ENCODE peak calls at places on chromosomes 1 and 21, in nine cellular contexts. One of them, this sample, is unnamed.

GRCh38 chr1:19759740-19760089 is 40.0 kb downstream of the TMCO4 start:
- DNase-seq in AG10803: peak
- DNase-seq in activated CD4-positive, alpha-beta memory T cell treated with anti-CD3 and anti-CD28 coated beads for 36 hours: no peak
- DNase-seq in upper lobe of right lung: peak
- DNase-seq in GM06990: no peak
- DNase-seq in GM23338: no peak
- DNase-seq in stimulated activated CD8-positive, alpha-beta memory T cell treated with anti-CD3 and anti-CD28 coated beads, Interleukin-4, amount 100 ng/mL, for 1 hour: no peak
- DNase-seq in G401: no peak
- DNase-seq in occipital lobe: no peak
- DNase-seq in this sample: no peak

GRCh38 chr1:80217377-80217986 is 1211.0 kb upstream of the ADGRL4 start:
- DNase-seq in AG10803: peak
- DNase-seq in activated CD4-positive, alpha-beta memory T cell treated with anti-CD3 and anti-CD28 coated beads for 36 hours: no peak
- DNase-seq in upper lobe of right lung: no peak
- DNase-seq in GM06990: no peak
- DNase-seq in GM23338: peak
- DNase-seq in stimulated activated CD8-positive, alpha-beta memory T cell treated with anti-CD3 and anti-CD28 coated beads, Interleukin-4, amount 100 ng/mL, for 1 hour: no peak
- DNase-seq in G401: peak
- DNase-seq in occipital lobe: no peak
- DNase-seq in this sample: no peak

GRCh38 chr1:4603317-4604110 is 50.9 kb upstream of the AJAP1 start:
- DNase-seq in AG10803: no peak
- DNase-seq in activated CD4-positive, alpha-beta memory T cell treated with anti-CD3 and anti-CD28 coated beads for 36 hours: no peak
- DNase-seq in upper lobe of right lung: no peak
- DNase-seq in GM06990: no peak
- DNase-seq in GM23338: no peak
- DNase-seq in stimulated activated CD8-positive, alpha-beta memory T cell treated with anti-CD3 and anti-CD28 coated beads, Interleukin-4, amount 100 ng/mL, for 1 hour: no peak
- DNase-seq in G401: no peak
- DNase-seq in occipital lobe: peak
- DNase-seq in this sample: no peak

GRCh38 chr1:60463786-60464185 is 390.2 kb upstream of the C1orf87 start:
- DNase-seq in AG10803: no peak
- DNase-seq in activated CD4-positive, alpha-beta memory T cell treated with anti-CD3 and anti-CD28 coated beads for 36 hours: no peak
- DNase-seq in upper lobe of right lung: no peak
- DNase-seq in GM06990: no peak
- DNase-seq in GM23338: no peak
- DNase-seq in stimulated activated CD8-positive, alpha-beta memory T cell treated with anti-CD3 and anti-CD28 coated beads, Interleukin-4, amount 100 ng/mL, for 1 hour: no peak
- DNase-seq in G401: no peak
- DNase-seq in occipital lobe: no peak
- DNase-seq in this sample: no peak

GRCh38 chr1:21149862-21150432 is 26.8 kb downstream of the EIF4G3 start:
- DNase-seq in AG10803: peak
- DNase-seq in activated CD4-positive, alpha-beta memory T cell treated with anti-CD3 and anti-CD28 coated beads for 36 hours: no peak
- DNase-seq in upper lobe of right lung: no peak
- DNase-seq in GM06990: no peak
- DNase-seq in GM23338: peak
- DNase-seq in stimulated activated CD8-positive, alpha-beta memory T cell treated with anti-CD3 and anti-CD28 coated beads, Interleukin-4, amount 100 ng/mL, for 1 hour: no peak
- DNase-seq in G401: peak
- DNase-seq in occipital lobe: no peak
- DNase-seq in this sample: no peak

GRCh38 chr1:218611916-218612580 is 266.9 kb downstream of the TGFB2 start:
- DNase-seq in AG10803: no peak
- DNase-seq in activated CD4-positive, alpha-beta memory T cell treated with anti-CD3 and anti-CD28 coated beads for 36 hours: no peak
- DNase-seq in upper lobe of right lung: no peak
- DNase-seq in GM06990: no peak
- DNase-seq in GM23338: peak
- DNase-seq in stimulated activated CD8-positive, alpha-beta memory T cell treated with anti-CD3 and anti-CD28 coated beads, Interleukin-4, amount 100 ng/mL, for 1 hour: no peak
- DNase-seq in G401: no peak
- DNase-seq in occipital lobe: no peak
- DNase-seq in this sample: no peak

GRCh38 chr1:15767941-15768340 is 9.3 kb downstream of the FBLIM1 start:
- DNase-seq in AG10803: no peak
- DNase-seq in activated CD4-positive, alpha-beta memory T cell treated with anti-CD3 and anti-CD28 coated beads for 36 hours: no peak
- DNase-seq in upper lobe of right lung: no peak
- DNase-seq in GM06990: no peak
- DNase-seq in GM23338: no peak
- DNase-seq in stimulated activated CD8-positive, alpha-beta memory T cell treated with anti-CD3 and anti-CD28 coated beads, Interleukin-4, amount 100 ng/mL, for 1 hour: no peak
- DNase-seq in G401: no peak
- DNase-seq in occipital lobe: no peak
- DNase-seq in this sample: no peak

GRCh38 chr1:4053774-4054173 is 153.7 kb upstream of the C1orf174 start:
- DNase-seq in AG10803: no peak
- DNase-seq in activated CD4-positive, alpha-beta memory T cell treated with anti-CD3 and anti-CD28 coated beads for 36 hours: no peak
- DNase-seq in upper lobe of right lung: no peak
- DNase-seq in GM06990: no peak
- DNase-seq in GM23338: no peak
- DNase-seq in stimulated activated CD8-positive, alpha-beta memory T cell treated with anti-CD3 and anti-CD28 coated beads, Interleukin-4, amount 100 ng/mL, for 1 hour: no peak
- DNase-seq in G401: no peak
- DNase-seq in occipital lobe: no peak
- DNase-seq in this sample: no peak

GRCh38 chr1:38095337-38096030 is 48.9 kb upstream of the POU3F1 start:
- DNase-seq in AG10803: no peak
- DNase-seq in activated CD4-positive, alpha-beta memory T cell treated with anti-CD3 and anti-CD28 coated beads for 36 hours: no peak
- DNase-seq in upper lobe of right lung: no peak
- DNase-seq in GM06990: no peak
- DNase-seq in GM23338: no peak
- DNase-seq in stimulated activated CD8-positive, alpha-beta memory T cell treated with anti-CD3 and anti-CD28 coated beads, Interleukin-4, amount 100 ng/mL, for 1 hour: no peak
- DNase-seq in G401: no peak
- DNase-seq in occipital lobe: no peak
- DNase-seq in this sample: no peak

GRCh38 chr1:43058545-43059360 is 100.1 kb upstream of the SLC2A1 start:
- DNase-seq in AG10803: peak
- DNase-seq in activated CD4-positive, alpha-beta memory T cell treated with anti-CD3 and anti-CD28 coated beads for 36 hours: peak
- DNase-seq in upper lobe of right lung: no peak
- DNase-seq in GM06990: no peak
- DNase-seq in GM23338: peak
- DNase-seq in stimulated activated CD8-positive, alpha-beta memory T cell treated with anti-CD3 and anti-CD28 coated beads, Interleukin-4, amount 100 ng/mL, for 1 hour: no peak
- DNase-seq in G401: no peak
- DNase-seq in occipital lobe: no peak
- DNase-seq in this sample: peak

GRCh38 chr1:7574121-7575040 is 196.7 kb upstream of the VAMP3 start:
- DNase-seq in AG10803: no peak
- DNase-seq in activated CD4-positive, alpha-beta memory T cell treated with anti-CD3 and anti-CD28 coated beads for 36 hours: no peak
- DNase-seq in upper lobe of right lung: peak
- DNase-seq in GM06990: no peak
- DNase-seq in GM23338: no peak
- DNase-seq in stimulated activated CD8-positive, alpha-beta memory T cell treated with anti-CD3 and anti-CD28 coated beads, Interleukin-4, amount 100 ng/mL, for 1 hour: no peak
- DNase-seq in G401: peak
- DNase-seq in occipital lobe: no peak
- DNase-seq in this sample: no peak

GRCh38 chr21:27571706-27572105 is 604.8 kb upstream of the ADAMTS5 start:
- DNase-seq in AG10803: peak
- DNase-seq in activated CD4-positive, alpha-beta memory T cell treated with anti-CD3 and anti-CD28 coated beads for 36 hours: no peak
- DNase-seq in upper lobe of right lung: no peak
- DNase-seq in GM06990: no peak
- DNase-seq in GM23338: no peak
- DNase-seq in stimulated activated CD8-positive, alpha-beta memory T cell treated with anti-CD3 and anti-CD28 coated beads, Interleukin-4, amount 100 ng/mL, for 1 hour: no peak
- DNase-seq in G401: no peak
- DNase-seq in occipital lobe: no peak
- DNase-seq in this sample: no peak

GRCh38 chr1:215807926-215808325 is 240.8 kb downstream of the KCTD3 start:
- DNase-seq in AG10803: no peak
- DNase-seq in activated CD4-positive, alpha-beta memory T cell treated with anti-CD3 and anti-CD28 coated beads for 36 hours: no peak
- DNase-seq in upper lobe of right lung: no peak
- DNase-seq in GM06990: no peak
- DNase-seq in GM23338: no peak
- DNase-seq in stimulated activated CD8-positive, alpha-beta memory T cell treated with anti-CD3 and anti-CD28 coated beads, Interleukin-4, amount 100 ng/mL, for 1 hour: no peak
- DNase-seq in G401: no peak
- DNase-seq in occipital lobe: no peak
- DNase-seq in this sample: no peak

GRCh38 chr1:110035236-110035752 is 870 bp downstream of the STRIP1 start:
- DNase-seq in AG10803: peak
- DNase-seq in activated CD4-positive, alpha-beta memory T cell treated with anti-CD3 and anti-CD28 coated beads for 36 hours: no peak
- DNase-seq in upper lobe of right lung: no peak
- DNase-seq in GM06990: no peak
- DNase-seq in GM23338: peak
- DNase-seq in stimulated activated CD8-positive, alpha-beta memory T cell treated with anti-CD3 and anti-CD28 coated beads, Interleukin-4, amount 100 ng/mL, for 1 hour: no peak
- DNase-seq in G401: peak
- DNase-seq in occipital lobe: no peak
- DNase-seq in this sample: no peak

GRCh38 chr1:214548988-214549387 is 2.4 kb downstream of the PTPN14 start:
- DNase-seq in AG10803: peak
- DNase-seq in activated CD4-positive, alpha-beta memory T cell treated with anti-CD3 and anti-CD28 coated beads for 36 hours: no peak
- DNase-seq in upper lobe of right lung: no peak
- DNase-seq in GM06990: no peak
- DNase-seq in GM23338: no peak
- DNase-seq in stimulated activated CD8-positive, alpha-beta memory T cell treated with anti-CD3 and anti-CD28 coated beads, Interleukin-4, amount 100 ng/mL, for 1 hour: no peak
- DNase-seq in G401: peak
- DNase-seq in occipital lobe: peak
- DNase-seq in this sample: no peak

GRCh38 chr1:2372551-2373490 is 18.5 kb downstream of the MORN1 start:
- DNase-seq in AG10803: no peak
- DNase-seq in activated CD4-positive, alpha-beta memory T cell treated with anti-CD3 and anti-CD28 coated beads for 36 hours: no peak
- DNase-seq in upper lobe of right lung: peak
- DNase-seq in GM06990: no peak
- DNase-seq in GM23338: no peak
- DNase-seq in stimulated activated CD8-positive, alpha-beta memory T cell treated with anti-CD3 and anti-CD28 coated beads, Interleukin-4, amount 100 ng/mL, for 1 hour: no peak
- DNase-seq in G401: no peak
- DNase-seq in occipital lobe: no peak
- DNase-seq in this sample: no peak

GRCh38 chr1:22250724-22251123 is 107.8 kb upstream of the WNT4 start:
- DNase-seq in AG10803: peak
- DNase-seq in activated CD4-positive, alpha-beta memory T cell treated with anti-CD3 and anti-CD28 coated beads for 36 hours: no peak
- DNase-seq in upper lobe of right lung: no peak
- DNase-seq in GM06990: no peak
- DNase-seq in GM23338: peak
- DNase-seq in stimulated activated CD8-positive, alpha-beta memory T cell treated with anti-CD3 and anti-CD28 coated beads, Interleukin-4, amount 100 ng/mL, for 1 hour: no peak
- DNase-seq in G401: no peak
- DNase-seq in occipital lobe: no peak
- DNase-seq in this sample: no peak

GRCh38 chr1:116075981-116076380 is 35.2 kb upstream of the MAB21L3 start:
- DNase-seq in AG10803: no peak
- DNase-seq in activated CD4-positive, alpha-beta memory T cell treated with anti-CD3 and anti-CD28 coated beads for 36 hours: no peak
- DNase-seq in upper lobe of right lung: no peak
- DNase-seq in GM06990: no peak
- DNase-seq in GM23338: no peak
- DNase-seq in stimulated activated CD8-positive, alpha-beta memory T cell treated with anti-CD3 and anti-CD28 coated beads, Interleukin-4, amount 100 ng/mL, for 1 hour: no peak
- DNase-seq in G401: no peak
- DNase-seq in occipital lobe: no peak
- DNase-seq in this sample: no peak

GRCh38 chr1:40853113-40853999 is 8.8 kb downstream of the CITED4 start:
- DNase-seq in AG10803: no peak
- DNase-seq in activated CD4-positive, alpha-beta memory T cell treated with anti-CD3 and anti-CD28 coated beads for 36 hours: no peak
- DNase-seq in upper lobe of right lung: no peak
- DNase-seq in GM06990: no peak
- DNase-seq in GM23338: no peak
- DNase-seq in stimulated activated CD8-positive, alpha-beta memory T cell treated with anti-CD3 and anti-CD28 coated beads, Interleukin-4, amount 100 ng/mL, for 1 hour: no peak
- DNase-seq in G401: no peak
- DNase-seq in occipital lobe: no peak
- DNase-seq in this sample: no peak